ENCODE peak calls at places on chromosomes 7 and 10, in eight cellular contexts. One of them, this sample, is unnamed.

GRCh38 chr10:56012146-56012545 is 348.9 kb downstream of the ZWINT start:
- DNase-seq in PC-3: no peak
- DNase-seq in spleen: no peak
- DNase-seq in GM23338: no peak
- DNase-seq in psoas muscle: no peak
- DNase-seq in pancreas: no peak
- DNase-seq in astrocyte: no peak
- DNase-seq in mammary epithelial cell: no peak
- DNase-seq in this sample: no peak

GRCh38 chr10:23081891-23082290 is 13.5 kb upstream of the MSRB2 start:
- DNase-seq in PC-3: peak; percentile 38
- DNase-seq in spleen: no peak
- DNase-seq in GM23338: peak; percentile 66
- DNase-seq in psoas muscle: no peak
- DNase-seq in pancreas: no peak
- DNase-seq in astrocyte: no peak
- DNase-seq in mammary epithelial cell: no peak
- DNase-seq in this sample: no peak

GRCh38 chr10:70051878-70052277 is 768 bp upstream of the MACROH2A2 start:
- DNase-seq in PC-3: peak; percentile 22
- DNase-seq in spleen: no peak
- DNase-seq in GM23338: no peak
- DNase-seq in psoas muscle: no peak
- DNase-seq in pancreas: no peak
- DNase-seq in astrocyte: no peak
- DNase-seq in mammary epithelial cell: no peak
- DNase-seq in this sample: no peak

GRCh38 chr7:107708956-107709355 is 35.0 kb upstream of the CBLL1 start:
- DNase-seq in PC-3: peak; percentile 22
- DNase-seq in spleen: no peak
- DNase-seq in GM23338: no peak
- DNase-seq in psoas muscle: no peak
- DNase-seq in pancreas: no peak
- DNase-seq in astrocyte: no peak
- DNase-seq in mammary epithelial cell: no peak
- DNase-seq in this sample: no peak

GRCh38 chr10:24730811-24731210 is 7.1 kb upstream of the ARHGAP21 start:
- DNase-seq in PC-3: no peak
- DNase-seq in spleen: no peak
- DNase-seq in GM23338: no peak
- DNase-seq in psoas muscle: no peak
- DNase-seq in pancreas: no peak
- DNase-seq in astrocyte: no peak
- DNase-seq in mammary epithelial cell: no peak
- DNase-seq in this sample: no peak

GRCh38 chr7:133040178-133040577 is 41.7 kb downstream of the CHCHD3 start:
- DNase-seq in PC-3: no peak
- DNase-seq in spleen: no peak
- DNase-seq in GM23338: peak; percentile 65
- DNase-seq in psoas muscle: no peak
- DNase-seq in pancreas: no peak
- DNase-seq in astrocyte: no peak
- DNase-seq in mammary epithelial cell: no peak
- DNase-seq in this sample: no peak

GRCh38 chr10:71797533-71798307 is 24.4 kb upstream of the VSIR start:
- DNase-seq in PC-3: no peak
- DNase-seq in spleen: no peak
- DNase-seq in GM23338: no peak
- DNase-seq in psoas muscle: peak; percentile 49
- DNase-seq in pancreas: no peak
- DNase-seq in astrocyte: no peak
- DNase-seq in mammary epithelial cell: no peak
- DNase-seq in this sample: no peak

GRCh38 chr7:130940326-130940725 is 206.3 kb upstream of the KLF14 start:
- DNase-seq in PC-3: no peak
- DNase-seq in spleen: no peak
- DNase-seq in GM23338: no peak
- DNase-seq in psoas muscle: no peak
- DNase-seq in pancreas: no peak
- DNase-seq in astrocyte: no peak
- DNase-seq in mammary epithelial cell: no peak
- DNase-seq in this sample: no peak

GRCh38 chr10:100303724-100304319 is 17.3 kb upstream of the BLOC1S2 start:
- DNase-seq in PC-3: peak; percentile 47
- DNase-seq in spleen: no peak
- DNase-seq in GM23338: peak; percentile 79
- DNase-seq in psoas muscle: no peak
- DNase-seq in pancreas: no peak
- DNase-seq in astrocyte: peak; percentile 14
- DNase-seq in mammary epithelial cell: peak; percentile 15
- DNase-seq in this sample: no peak

GRCh38 chr7:43868681-43869017 is 668 bp downstream of the MRPS24 start:
- DNase-seq in PC-3: no peak
- DNase-seq in spleen: no peak
- DNase-seq in GM23338: no peak
- DNase-seq in psoas muscle: no peak
- DNase-seq in pancreas: no peak
- DNase-seq in astrocyte: no peak
- DNase-seq in mammary epithelial cell: no peak
- DNase-seq in this sample: no peak

GRCh38 chr7:28070311-28071055 is 110.1 kb downstream of the JAZF1 start:
- DNase-seq in PC-3: no peak
- DNase-seq in spleen: no peak
- DNase-seq in GM23338: no peak
- DNase-seq in psoas muscle: no peak
- DNase-seq in pancreas: no peak
- DNase-seq in astrocyte: no peak
- DNase-seq in mammary epithelial cell: no peak
- DNase-seq in this sample: no peak

GRCh38 chr7:150444141-150444540 is 6.3 kb upstream of the GIMAP8 start:
- DNase-seq in PC-3: no peak
- DNase-seq in spleen: no peak
- DNase-seq in GM23338: no peak
- DNase-seq in psoas muscle: no peak
- DNase-seq in pancreas: no peak
- DNase-seq in astrocyte: no peak
- DNase-seq in mammary epithelial cell: no peak
- DNase-seq in this sample: no peak

GRCh38 chr7:47254081-47255006 is 327.6 kb downstream of the TNS3 start:
- DNase-seq in PC-3: peak; percentile 63
- DNase-seq in spleen: peak; percentile 95
- DNase-seq in GM23338: peak; percentile 90
- DNase-seq in psoas muscle: peak; percentile 95
- DNase-seq in pancreas: peak; percentile 76
- DNase-seq in astrocyte: no peak
- DNase-seq in mammary epithelial cell: peak; percentile 36
- DNase-seq in this sample: peak; percentile 83

GRCh38 chr10:25294032-25294926 is 119.5 kb downstream of the GPR158 start:
- DNase-seq in PC-3: peak; percentile 75
- DNase-seq in spleen: no peak
- DNase-seq in GM23338: no peak
- DNase-seq in psoas muscle: no peak
- DNase-seq in pancreas: no peak
- DNase-seq in astrocyte: peak; percentile 55
- DNase-seq in mammary epithelial cell: peak; percentile 60
- DNase-seq in this sample: no peak

GRCh38 chr7:16813232-16813616 is 8.4 kb upstream of the AGR2 start:
- DNase-seq in PC-3: peak; percentile 59
- DNase-seq in spleen: no peak
- DNase-seq in GM23338: no peak
- DNase-seq in psoas muscle: no peak
- DNase-seq in pancreas: no peak
- DNase-seq in astrocyte: no peak
- DNase-seq in mammary epithelial cell: no peak
- DNase-seq in this sample: no peak

GRCh38 chr10:124091646-124092269 is 1.6 kb downstream of the CHST15 start:
- DNase-seq in PC-3: no peak
- DNase-seq in spleen: peak; percentile 90
- DNase-seq in GM23338: peak; percentile 72
- DNase-seq in psoas muscle: peak; percentile 75
- DNase-seq in pancreas: no peak
- DNase-seq in astrocyte: no peak
- DNase-seq in mammary epithelial cell: peak; percentile 41
- DNase-seq in this sample: no peak

GRCh38 chr7:21393937-21394336 is 33.9 kb upstream of the SP4 start:
- DNase-seq in PC-3: no peak
- DNase-seq in spleen: no peak
- DNase-seq in GM23338: no peak
- DNase-seq in psoas muscle: no peak
- DNase-seq in pancreas: no peak
- DNase-seq in astrocyte: no peak
- DNase-seq in mammary epithelial cell: no peak
- DNase-seq in this sample: no peak

GRCh38 chr10:26043469-26043868 is 109.4 kb downstream of the MYO3A start:
- DNase-seq in PC-3: no peak
- DNase-seq in spleen: no peak
- DNase-seq in GM23338: no peak
- DNase-seq in psoas muscle: no peak
- DNase-seq in pancreas: no peak
- DNase-seq in astrocyte: no peak
- DNase-seq in mammary epithelial cell: no peak
- DNase-seq in this sample: no peak

GRCh38 chr10:103548581-103549348 is 55.3 kb downstream of the NEURL1 start:
- DNase-seq in PC-3: no peak
- DNase-seq in spleen: peak; percentile 60
- DNase-seq in GM23338: no peak
- DNase-seq in psoas muscle: peak; percentile 87
- DNase-seq in pancreas: peak; percentile 91
- DNase-seq in astrocyte: no peak
- DNase-seq in mammary epithelial cell: no peak
- DNase-seq in this sample: peak; percentile 11

GRCh38 chr10:6048281-6049030 is 13.7 kb downstream of the IL2RA start:
- DNase-seq in PC-3: no peak
- DNase-seq in spleen: no peak
- DNase-seq in GM23338: no peak
- DNase-seq in psoas muscle: no peak
- DNase-seq in pancreas: no peak
- DNase-seq in astrocyte: no peak
- DNase-seq in mammary epithelial cell: no peak
- DNase-seq in this sample: no peak

GRCh38 chr7:494261-494687 is 25.4 kb downstream of the PDGFA start:
- DNase-seq in PC-3: no peak
- DNase-seq in spleen: peak; percentile 65
- DNase-seq in GM23338: no peak
- DNase-seq in psoas muscle: peak; percentile 40
- DNase-seq in pancreas: peak; percentile 19
- DNase-seq in astrocyte: no peak
- DNase-seq in mammary epithelial cell: no peak
- DNase-seq in this sample: no peak

GRCh38 chr10:19576576-19576975 is 239.7 kb upstream of the PLXDC2 start:
- DNase-seq in PC-3: no peak
- DNase-seq in spleen: no peak
- DNase-seq in GM23338: no peak
- DNase-seq in psoas muscle: no peak
- DNase-seq in pancreas: no peak
- DNase-seq in astrocyte: no peak
- DNase-seq in mammary epithelial cell: no peak
- DNase-seq in this sample: no peak

GRCh38 chr10:75202321-75203096 is 8.1 kb upstream of the VDAC2 start:
- DNase-seq in PC-3: peak; percentile 86
- DNase-seq in spleen: no peak
- DNase-seq in GM23338: no peak
- DNase-seq in psoas muscle: peak; percentile 76
- DNase-seq in pancreas: no peak
- DNase-seq in astrocyte: peak; percentile 46
- DNase-seq in mammary epithelial cell: no peak
- DNase-seq in this sample: peak; percentile 82

GRCh38 chr10:126288547-126289493 is 99.5 kb downstream of the ADAM12 start:
- DNase-seq in PC-3: no peak
- DNase-seq in spleen: no peak
- DNase-seq in GM23338: no peak
- DNase-seq in psoas muscle: no peak
- DNase-seq in pancreas: no peak
- DNase-seq in astrocyte: no peak
- DNase-seq in mammary epithelial cell: no peak
- DNase-seq in this sample: no peak

GRCh38 chr7:75992083-75992755 is 2.2 kb downstream of the TMEM120A start:
- DNase-seq in PC-3: no peak
- DNase-seq in spleen: peak; percentile 75
- DNase-seq in GM23338: no peak
- DNase-seq in psoas muscle: peak; percentile 79
- DNase-seq in pancreas: no peak
- DNase-seq in astrocyte: no peak
- DNase-seq in mammary epithelial cell: no peak
- DNase-seq in this sample: peak; percentile 14

GRCh38 chr10:61834519-61834918 is 67.0 kb upstream of the ARID5B start:
- DNase-seq in PC-3: peak; percentile 95
- DNase-seq in spleen: no peak
- DNase-seq in GM23338: no peak
- DNase-seq in psoas muscle: no peak
- DNase-seq in pancreas: no peak
- DNase-seq in astrocyte: no peak
- DNase-seq in mammary epithelial cell: no peak
- DNase-seq in this sample: no peak
- TF ChIP-seq CTCF in PC-3: no peak
- TF ChIP-seq CTCF in spleen: no peak
- TF ChIP-seq CTCF in GM23338: no peak
- TF ChIP-seq CTCF in psoas muscle: no peak
- TF ChIP-seq CTCF in pancreas: no peak
- TF ChIP-seq CTCF in astrocyte: no peak
- TF ChIP-seq CTCF in mammary epithelial cell: no peak
- TF ChIP-seq CTCF in this sample: no peak

DNA sequence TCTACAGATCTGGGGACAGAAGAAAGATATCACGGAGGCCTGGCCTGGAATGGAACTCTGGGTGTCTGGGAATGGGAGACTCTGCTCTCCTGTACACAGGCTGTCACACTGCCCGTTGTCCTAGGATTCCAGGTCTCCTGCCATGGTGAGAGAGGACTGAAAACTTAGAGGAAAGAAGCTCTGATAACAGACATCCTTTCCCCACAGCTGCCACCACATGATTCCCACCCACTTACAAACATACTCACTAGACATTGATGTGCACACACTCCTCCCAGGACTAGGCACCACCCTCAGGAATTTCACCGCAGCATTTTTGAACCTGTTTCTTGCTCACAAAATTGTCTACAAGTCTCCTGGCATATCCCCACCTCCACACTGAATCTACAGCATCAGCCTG is 5.7 kb downstream of the ZNF92 start:
- DNase-seq in PC-3: no peak
- DNase-seq in spleen: no peak
- DNase-seq in GM23338: no peak
- DNase-seq in psoas muscle: no peak
- DNase-seq in pancreas: no peak
- DNase-seq in astrocyte: peak; percentile 60
- DNase-seq in mammary epithelial cell: peak; percentile 36
- DNase-seq in this sample: no peak
- H3K4me1 ChIP-seq in PC-3: peaks cover 10% of the 10 kb centered on the region
- H3K4me1 ChIP-seq in spleen: peaks cover 61% of the 10 kb centered on the region
- H3K4me1 ChIP-seq in GM23338: peaks cover 33% of the 10 kb centered on the region
- H3K4me1 ChIP-seq in psoas muscle: peaks cover 31% of the 10 kb centered on the region
- H3K4me1 ChIP-seq in pancreas: no peaks in the 10 kb centered on the region
- H3K4me1 ChIP-seq in astrocyte: peaks cover 9% of the 10 kb centered on the region
- H3K4me1 ChIP-seq in mammary epithelial cell: no peaks in the 10 kb centered on the region
- H3K4me1 ChIP-seq in this sample: no peaks in the 10 kb centered on the region

GRCh38 chr10:8043569-8044306 is 10.8 kb upstream of the GATA3 start:
- DNase-seq in PC-3: no peak
- DNase-seq in spleen: no peak
- DNase-seq in GM23338: peak; percentile 89
- DNase-seq in psoas muscle: no peak
- DNase-seq in pancreas: no peak
- DNase-seq in astrocyte: no peak
- DNase-seq in mammary epithelial cell: no peak
- DNase-seq in this sample: no peak
- H3K27me3 ChIP-seq in PC-3: peaks cover 29% of the 10 kb centered on the region
- H3K27me3 ChIP-seq in spleen: peaks cover 23% of the 10 kb centered on the region
- H3K27me3 ChIP-seq in GM23338: peaks cover 100% of the 10 kb centered on the region
- H3K27me3 ChIP-seq in psoas muscle: peaks cover 51% of the 10 kb centered on the region
- H3K27me3 ChIP-seq in pancreas: peaks cover 73% of the 10 kb centered on the region
- H3K27me3 ChIP-seq in astrocyte: peaks cover 98% of the 10 kb centered on the region
- H3K27me3 ChIP-seq in mammary epithelial cell: no peaks in the 10 kb centered on the region
- H3K27me3 ChIP-seq in this sample: peaks cover 16% of the 10 kb centered on the region

GRCh38 chr7:29563590-29564454 is at the start of gene PRR15:
- DNase-seq in PC-3: peak; percentile 86
- DNase-seq in spleen: peak; percentile 77
- DNase-seq in GM23338: peak; percentile 93
- DNase-seq in psoas muscle: peak; percentile 52
- DNase-seq in pancreas: peak; percentile 88
- DNase-seq in astrocyte: peak; percentile 7
- DNase-seq in mammary epithelial cell: peak; percentile 75
- DNase-seq in this sample: no peak
- TF ChIP-seq CTCF in PC-3: no peak
- TF ChIP-seq CTCF in spleen: no peak
- TF ChIP-seq CTCF in GM23338: no peak
- TF ChIP-seq CTCF in psoas muscle: no peak
- TF ChIP-seq CTCF in pancreas: no peak
- TF ChIP-seq CTCF in astrocyte: no peak
- TF ChIP-seq CTCF in mammary epithelial cell: no peak
- TF ChIP-seq CTCF in this sample: no peak